ENCODE peak calls at places on chromosome 19, in six cellular contexts. N is stomach, F is tibial nerve, C is transverse colon, L is ovary, S is K562. I is an unnamed sample.

GRCh38 chr19:36456831-36457230 is 32.5 kb downstream of the ZNF566 start:
- DNase-seq in N (no peak), F (no peak), S (no peak), C (no peak), L (no peak), I (no peak)

GRCh38 chr19:15305582-15306334 is 26.6 kb downstream of the BRD4 start:
- DNase-seq in S (no peak), F (no peak), C (no peak), N (no peak), L (no peak), I (no peak)

GRCh38 chr19:4567584-4568071 is 8.1 kb upstream of the SEMA6B start:
- DNase-seq in C (peak), S (peak), L (peak), N (peak), F (peak), I (no peak)

GRCh38 chr19:3577741-3578344 is 5.1 kb downstream of the HMG20B start:
- DNase-seq in L (no peak), C (peak), S (no peak), N (no peak), F (no peak), I (no peak)

GRCh38 chr19:58166708-58167280 is 16.1 kb upstream of the ZNF274 start:
- DNase-seq in F (no peak), L (no peak), C (no peak), N (no peak), S (no peak), I (no peak)

GRCh38 chr19:50725218-50725931 is 2.2 kb downstream of the CLEC11A start:
- DNase-seq in S (no peak), F (no peak), C (no peak), L (no peak), N (no peak), I (no peak)

GRCh38 chr19:2805261-2805900 is 14.3 kb upstream of the ZNF554 start:
- DNase-seq in N (no peak), F (no peak), S (no peak), L (no peak), C (no peak), I (no peak)

GRCh38 chr19:31678421-31678820 is 329.2 kb upstream of the TSHZ3 start:
- DNase-seq in C (no peak), F (no peak), N (no peak), S (no peak), L (no peak), I (no peak)

GRCh38 chr19:31351212-31352193 is 2.3 kb upstream of the TSHZ3 start:
- DNase-seq in C (peak), L (peak), N (no peak), F (no peak), S (no peak), I (peak)

GRCh38 chr19:46875657-46876056 is 14.9 kb downstream of the ARHGAP35 start:
- DNase-seq in L (no peak), S (no peak), F (no peak), C (no peak), N (no peak), I (no peak)

DNA sequence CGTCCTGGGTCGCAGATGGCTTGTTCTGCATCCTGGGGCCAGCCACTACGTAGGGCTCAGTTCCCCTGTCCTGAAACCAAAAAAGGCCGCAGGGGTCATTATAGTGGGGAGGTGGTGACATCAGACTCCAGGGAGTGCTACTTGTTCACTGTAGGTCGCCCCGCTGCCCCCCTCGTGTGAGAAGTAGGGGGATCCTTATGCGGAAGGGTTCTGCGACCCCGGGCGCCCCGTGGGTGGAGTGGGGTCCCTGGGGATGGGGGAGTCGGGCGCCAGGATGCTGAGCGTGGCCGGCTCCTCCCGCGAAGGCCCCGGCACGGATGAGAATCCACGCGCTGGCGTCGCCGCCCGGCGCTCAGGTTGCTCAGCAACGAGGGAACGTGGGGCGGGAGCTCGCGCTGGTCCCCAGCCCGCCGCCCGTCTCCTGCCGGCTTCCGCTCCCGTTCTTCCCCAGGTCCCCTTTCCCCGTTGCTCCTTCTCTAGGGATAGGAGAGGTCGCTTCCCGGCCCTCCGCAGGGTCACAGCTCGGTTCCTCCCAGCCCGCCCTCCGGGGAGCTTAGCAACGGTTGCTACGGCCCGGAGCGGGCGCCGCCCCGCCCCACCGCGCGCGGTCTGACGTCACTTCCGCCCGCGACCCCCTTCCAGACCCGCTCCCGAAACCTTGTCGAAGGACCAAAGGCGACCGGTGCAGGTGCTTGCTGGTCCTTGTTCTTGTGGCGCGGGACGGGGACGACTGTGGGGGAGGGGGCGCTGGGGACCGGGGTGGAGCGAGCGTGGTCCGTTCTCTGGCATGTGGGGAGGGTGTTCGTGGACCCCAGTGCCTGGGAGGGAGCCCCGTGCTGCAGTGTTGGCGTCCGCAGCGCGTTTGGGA is at the start of gene NAT14:
- DNase-seq in N (peak), L (peak), C (peak), F (no peak), S (peak), I (peak)
- H3K4me3 ChIP-seq in N (peak), L (peak), C (peak), F (peak), S (peak), I (peak)

GRCh38 chr19:52942371-52943133 is 19.3 kb upstream of the ZNF888 start:
- DNase-seq in L (peak), N (peak), F (peak), S (peak), C (peak), I (peak)
- TF ChIP-seq EP300 in L (no peak), N (no peak), F (peak), S (peak), C (no peak), I (no peak)

GRCh38 chr19:6730153-6730804 is 7.1 kb downstream of the GPR108 start:
- DNase-seq in S (peak), F (peak), N (peak), L (peak), C (peak), I (peak)

GRCh38 chr19:6730941-6731670 is 6.3 kb downstream of the GPR108 start:
- DNase-seq in C (no peak), N (no peak), S (no peak), L (no peak), F (no peak), I (peak)

GRCh38 chr19:6728346-6728745 is 7.9 kb upstream of the C3 start:
- DNase-seq in C (no peak), F (no peak), L (no peak), S (no peak), N (no peak), I (peak)

GRCh38 chr19:6731822-6732221 is 5.6 kb downstream of the GPR108 start:
- DNase-seq in L (no peak), F (no peak), C (no peak), N (no peak), S (no peak), I (peak)

DNA sequence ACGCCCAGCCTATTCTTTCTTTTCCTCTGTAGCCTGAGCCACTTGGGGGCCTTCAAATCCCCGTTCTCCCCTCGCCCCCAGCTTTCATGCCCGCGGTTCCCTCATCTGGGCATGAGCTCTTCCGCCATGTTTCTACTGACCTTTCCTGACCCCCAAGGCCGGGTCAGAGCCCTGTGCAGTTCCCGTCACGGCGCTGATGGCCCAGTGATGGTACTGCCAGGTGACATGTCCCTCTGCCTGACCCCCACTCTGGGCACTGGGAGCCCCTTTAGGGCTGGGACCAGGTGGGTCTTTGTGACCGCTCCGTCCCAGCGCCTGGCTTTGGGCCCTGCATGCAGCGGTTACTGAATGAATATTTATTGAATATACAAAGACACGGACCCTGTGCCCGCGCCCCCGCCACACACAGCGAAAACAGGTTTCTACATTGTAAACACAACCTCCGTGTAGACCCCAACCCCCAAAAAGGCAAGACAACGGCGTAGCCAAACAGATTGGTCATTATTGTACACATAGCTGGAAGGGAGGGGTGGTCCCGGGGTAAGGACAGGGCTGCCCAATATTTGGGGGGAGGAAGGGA is 7.7 kb downstream of the GPR108 start:
- DNase-seq in N (no peak), C (no peak), S (no peak), F (no peak), L (no peak), I (no peak)
- H3K4me3 ChIP-seq in N (peak), C (peak), S (peak), F (peak), L (peak), I (no peak)

DNA sequence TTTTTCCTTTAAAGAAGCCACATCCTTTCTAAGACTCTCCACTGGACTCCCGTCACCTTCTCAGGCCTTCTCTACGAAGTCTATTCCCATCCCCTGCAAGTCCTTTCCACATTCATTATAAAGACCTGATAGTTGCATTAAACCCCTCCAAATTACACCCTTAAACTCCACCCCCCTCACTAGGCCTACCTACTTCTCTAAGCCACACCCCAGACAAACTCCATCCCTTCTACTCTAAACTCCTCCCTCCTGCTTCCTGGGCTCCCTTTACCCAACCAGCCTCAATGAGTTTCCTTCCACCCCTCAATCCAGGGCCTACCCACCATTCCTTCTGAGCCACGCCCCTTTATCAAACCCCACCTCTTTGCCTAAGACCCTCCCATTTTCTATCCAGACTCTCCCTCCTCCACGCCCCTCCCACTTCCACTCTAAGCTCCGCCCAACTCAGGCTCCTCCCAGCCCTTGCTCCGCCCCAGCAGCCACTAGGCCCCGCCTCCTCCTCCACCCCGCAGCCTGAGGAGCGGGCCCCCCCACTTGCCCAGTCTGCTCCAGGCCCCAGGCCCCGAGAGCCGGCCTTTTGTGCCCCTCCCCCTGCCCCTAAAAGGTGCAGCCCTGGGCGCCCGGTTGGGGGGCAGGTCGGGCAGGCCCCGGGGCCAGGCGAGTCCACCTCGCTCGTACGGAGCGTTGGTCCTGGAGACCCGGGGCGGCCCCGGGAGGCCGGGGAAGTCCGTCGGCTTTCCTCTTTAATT is 424 bp downstream of the FIZ1 start:
- DNase-seq in F (peak), L (peak), N (peak), C (peak), S (peak), I (peak)
- TF ChIP-seq EP300 in F (no peak), L (no peak), N (no peak), C (no peak), S (no peak), I (no peak)

GRCh38 chr19:38734176-38734425 is 10.2 kb downstream of the CAPN12 start:
- DNase-seq in N (no peak), F (no peak), L (peak), S (no peak), C (no peak), I (peak)
- H3K4me3 ChIP-seq in N (peak), F (peak), L (no peak), S (no peak), C (no peak), I (no peak)

I was measured in sigmoid colon.